ENCODE peak calls at places on chromosomes 6 and 20, in eight cellular contexts. B, D, N, Y, C, A, O and S are unnamed samples.

GRCh38 chr6:292506-293184 is 358 bp downstream of the DUSP22 start:
- DNase-seq in B (peak), D (peak), N (peak), Y (peak), C (no peak), A (peak), O (no peak), S (no peak)

GRCh38 chr6:158768396-158768795 is 50.8 kb downstream of the EZR start:
- DNase-seq in B (no peak), D (no peak), N (no peak), Y (no peak), C (no peak), A (no peak), O (no peak), S (no peak)

GRCh38 chr6:87154641-87155271 is 609 bp upstream of the ZNF292 start:
- DNase-seq in B (no peak), D (no peak), N (no peak), Y (peak), C (peak), A (peak), O (no peak), S (no peak)

GRCh38 chr6:140602843-140603242 is 1228.4 kb upstream of the CITED2 start:
- DNase-seq in B (no peak), D (no peak), N (no peak), Y (no peak), C (no peak), A (no peak), O (no peak), S (no peak)

GRCh38 chr6:105675715-105676397 is 273.0 kb upstream of the PREP start:
- DNase-seq in B (no peak), D (no peak), N (no peak), Y (peak), C (peak), A (peak), O (peak), S (no peak)

GRCh38 chr6:143596857-143597256 is 80.9 kb upstream of the PHACTR2 start:
- DNase-seq in B (no peak), D (no peak), N (no peak), Y (no peak), C (no peak), A (peak), O (no peak), S (no peak)

GRCh38 chr20:38692436-38693411 is 31.6 kb upstream of the SLC32A1 start:
- DNase-seq in B (no peak), D (peak), N (peak), Y (peak), C (peak), A (peak), O (no peak), S (no peak)

GRCh38 chr6:125812394-125813231 is 21.9 kb downstream of the NCOA7 start:
- DNase-seq in B (no peak), D (no peak), N (no peak), Y (peak), C (peak), A (peak), O (no peak), S (no peak)

GRCh38 chr20:63194007-63194820 is 21.7 kb downstream of the YTHDF1 start:
- DNase-seq in B (no peak), D (no peak), N (no peak), Y (no peak), C (no peak), A (no peak), O (no peak), S (no peak)

GRCh38 chr6:106702451-106703110 is 73.2 kb downstream of the QRSL1 start:
- DNase-seq in B (no peak), D (no peak), N (no peak), Y (no peak), C (no peak), A (no peak), O (no peak), S (no peak)

GRCh38 chr6:14984454-14984853 is 261.4 kb upstream of the JARID2 start:
- DNase-seq in B (peak), D (no peak), N (no peak), Y (no peak), C (no peak), A (peak), O (no peak), S (no peak)

GRCh38 chr6:13378669-13379590 is 50.6 kb upstream of the TBC1D7 start:
- DNase-seq in B (no peak), D (peak), N (peak), Y (no peak), C (no peak), A (no peak), O (no peak), S (no peak)
- TF ChIP-seq CTCF in B (no peak), D (no peak), N (peak), Y (no peak), C (no peak), A (no peak), O (no peak), S (no peak)

GRCh38 chr6:25788305-25788922 is 33.9 kb downstream of the SLC17A4 start:
- DNase-seq in B (peak), D (peak), N (peak), Y (peak), C (peak), A (peak), O (peak), S (no peak)
- TF ChIP-seq CTCF in B (no peak), D (peak), N (peak), Y (peak), C (peak), A (peak), O (peak), S (no peak)

GRCh38 chr6:31121131-31121790 is 1.0 kb upstream of the CDSN start:
- DNase-seq in B (no peak), D (no peak), N (no peak), Y (no peak), C (no peak), A (no peak), O (no peak), S (no peak)
- TF ChIP-seq CTCF in B (no peak), D (no peak), N (no peak), Y (no peak), C (no peak), A (no peak), O (no peak), S (no peak)

GRCh38 chr20:44253528-44253927 is 6.4 kb downstream of the GDAP1L1 start:
- DNase-seq in B (no peak), D (peak), N (peak), Y (no peak), C (no peak), A (no peak), O (no peak), S (no peak)
- TF ChIP-seq CTCF in B (no peak), D (no peak), N (peak), Y (no peak), C (no peak), A (peak), O (no peak), S (no peak)

GRCh38 chr20:52242237-52243230 is 51.0 kb upstream of the ZFP64 start:
- DNase-seq in B (no peak), D (no peak), N (no peak), Y (peak), C (no peak), A (peak), O (peak), S (no peak)
- TF ChIP-seq CTCF in B (peak), D (peak), N (peak), Y (peak), C (peak), A (peak), O (peak), S (no peak)

GRCh38 chr20:18715564-18715963 is 98.0 kb upstream of the SCP2D1 start:
- DNase-seq in B (no peak), D (no peak), N (no peak), Y (no peak), C (no peak), A (no peak), O (no peak), S (no peak)

GRCh38 chr20:18718129-18718528 is 95.5 kb upstream of the SCP2D1 start:
- DNase-seq in B (no peak), D (no peak), N (no peak), Y (no peak), C (no peak), A (no peak), O (no peak), S (no peak)

GRCh38 chr20:18717062-18717461 is 96.5 kb upstream of the SCP2D1 start:
- DNase-seq in B (no peak), D (no peak), N (no peak), Y (no peak), C (peak), A (no peak), O (no peak), S (no peak)

GRCh38 chr20:18712116-18712515 is 101.5 kb upstream of the SCP2D1 start:
- DNase-seq in B (no peak), D (no peak), N (no peak), Y (no peak), C (no peak), A (no peak), O (no peak), S (no peak)

GRCh38 chr20:18712877-18713276 is 100.7 kb upstream of the SCP2D1 start:
- DNase-seq in B (no peak), D (peak), N (peak), Y (no peak), C (no peak), A (no peak), O (no peak), S (no peak)
- TF ChIP-seq CTCF in B (no peak), D (no peak), N (peak), Y (no peak), C (no peak), A (no peak), O (no peak), S (no peak)

GRCh38 chr6:9554351-9554750 is 860.5 kb downstream of the TFAP2A start:
- DNase-seq in B (no peak), D (no peak), N (no peak), Y (no peak), C (no peak), A (no peak), O (no peak), S (no peak)
- TF ChIP-seq CTCF in B (no peak), D (no peak), N (no peak), Y (no peak), C (no peak), A (no peak), O (no peak), S (no peak)